ENCODE peak calls at places on chromosomes 13 and 19, in ten cellular contexts. W is PC-9; R is fibroblast of pulmonary artery; T is glutamatergic neuron; X is transverse colon; H is CD4-positive, alpha-beta T cell; N is BE2C; E is pancreas; F is upper lobe of right lung; O is upper lobe of left lung. K is an unnamed sample.

GRCh38 chr19:4922530-4923378 is 13.5 kb downstream of the UHRF1 start:
- DNase-seq in W (no peak), R (no peak), T (peak; percentile 77), X (no peak), H (no peak), N (no peak), E (no peak), F (no peak), O (no peak), K (no peak)

GRCh38 chr13:66446413-66446812 is 783.7 kb downstream of the PCDH9 start:
- DNase-seq in W (no peak), R (no peak), T (no peak), X (no peak), H (no peak), N (no peak), E (no peak), F (no peak), O (no peak), K (no peak)

GRCh38 chr19:34847393-34847792 is 74.4 kb upstream of the ZNF599 start:
- DNase-seq in W (no peak), R (no peak), T (no peak), X (no peak), H (no peak), N (no peak), E (no peak), F (no peak), O (no peak), K (no peak)

GRCh38 chr13:20344836-20345490 is 112.8 kb upstream of the GJB6 start:
- DNase-seq in W (no peak), R (no peak), T (no peak), X (no peak), H (no peak), N (no peak), E (no peak), F (no peak), O (no peak), K (no peak)

GRCh38 chr19:35714601-35715354 is 3.0 kb upstream of the KMT2B start:
- DNase-seq in W (no peak), R (no peak), T (no peak), X (no peak), H (no peak), N (no peak), E (no peak), F (no peak), O (peak; percentile 54), K (no peak)

GRCh38 chr13:43574601-43575000 is 212.2 kb downstream of the ENOX1 start:
- DNase-seq in W (no peak), R (no peak), T (no peak), X (no peak), H (no peak), N (no peak), E (no peak), F (no peak), O (no peak), K (no peak)

GRCh38 chr19:44943801-44944249 is 1.8 kb downstream of the APOC4 start:
- DNase-seq in W (no peak), R (no peak), T (no peak), X (peak; percentile 60), H (no peak), N (no peak), E (no peak), F (peak; percentile 91), O (peak; percentile 58), K (peak; percentile 88)

GRCh38 chr13:106182404-106182803 is 353.1 kb downstream of the EFNB2 start:
- DNase-seq in W (peak; percentile 58), R (peak; percentile 89), T (no peak), X (no peak), H (no peak), N (no peak), E (no peak), F (no peak), O (no peak), K (no peak)

GRCh38 chr19:3975637-3976087 is 4.8 kb upstream of the DAPK3 start:
- DNase-seq in W (no peak), R (no peak), T (no peak), X (no peak), H (no peak), N (no peak), E (no peak), F (no peak), O (no peak), K (no peak)

GRCh38 chr13:87331178-87331577 is 340.0 kb upstream of the SLITRK5 start:
- DNase-seq in W (peak; percentile 35), R (peak; percentile 1), T (no peak), X (no peak), H (no peak), N (no peak), E (no peak), F (no peak), O (no peak), K (peak; percentile 77)

GRCh38 chr13:27830010-27830409 is 37.7 kb downstream of the GSX1 start:
- DNase-seq in W (no peak), R (peak; percentile 30), T (peak; percentile 80), X (peak; percentile 71), H (peak; percentile 41), N (peak; percentile 77), E (peak; percentile 94), F (peak; percentile 81), O (peak; percentile 93), K (peak; percentile 69)

GRCh38 chr19:57056972-57057371 is 62.8 kb upstream of the USP29 start:
- DNase-seq in W (no peak), R (peak; percentile 20), T (peak; percentile 39), X (peak; percentile 50), H (no peak), N (no peak), E (no peak), F (no peak), O (no peak), K (no peak)

GRCh38 chr19:18450934-18451836 is 13.3 kb upstream of the ISYNA1 start:
- DNase-seq in W (peak; percentile 54), R (peak; percentile 76), T (peak; percentile 98), X (peak; percentile 90), H (peak; percentile 85), N (peak; percentile 92), E (peak; percentile 97), F (peak; percentile 91), O (peak; percentile 98), K (peak; percentile 84)

GRCh38 chr19:5880604-5881078 is 10.3 kb upstream of the FUT5 start:
- DNase-seq in W (no peak), R (peak; percentile 60), T (no peak), X (peak; percentile 74), H (no peak), N (no peak), E (no peak), F (peak; percentile 74), O (peak; percentile 67), K (peak; percentile 84)

GRCh38 chr13:66965146-66965545 is 265.0 kb downstream of the PCDH9 start:
- DNase-seq in W (no peak), R (peak; percentile 32), T (no peak), X (no peak), H (no peak), N (no peak), E (no peak), F (no peak), O (no peak), K (no peak)

GRCh38 chr13:48514776-48515175 is 18.1 kb downstream of the RCBTB2 start:
- DNase-seq in W (no peak), R (no peak), T (no peak), X (no peak), H (no peak), N (no peak), E (no peak), F (no peak), O (no peak), K (no peak)

GRCh38 chr19:1094655-1094977 is 559 bp downstream of the POLR2E start:
- DNase-seq in W (no peak), R (no peak), T (no peak), X (no peak), H (no peak), N (no peak), E (no peak), F (peak; percentile 69), O (no peak), K (peak; percentile 34)

GRCh38 chr13:112821340-112822055 is 131.7 kb downstream of the ATP11A start:
- DNase-seq in W (no peak), R (no peak), T (no peak), X (no peak), H (no peak), N (no peak), E (no peak), F (no peak), O (no peak), K (no peak)

GRCh38 chr13:23876265-23876664 is 12.9 kb downstream of the MIPEP start:
- DNase-seq in W (no peak), R (peak; percentile 38), T (no peak), X (peak; percentile 24), H (no peak), N (no peak), E (no peak), F (no peak), O (no peak), K (no peak)

GRCh38 chr13:102825921-102826706 is 19.7 kb upstream of the ERCC5 start:
- DNase-seq in W (peak; percentile 86), R (peak; percentile 96), T (no peak), X (no peak), H (no peak), N (no peak), E (no peak), F (no peak), O (no peak), K (no peak)

DNA sequence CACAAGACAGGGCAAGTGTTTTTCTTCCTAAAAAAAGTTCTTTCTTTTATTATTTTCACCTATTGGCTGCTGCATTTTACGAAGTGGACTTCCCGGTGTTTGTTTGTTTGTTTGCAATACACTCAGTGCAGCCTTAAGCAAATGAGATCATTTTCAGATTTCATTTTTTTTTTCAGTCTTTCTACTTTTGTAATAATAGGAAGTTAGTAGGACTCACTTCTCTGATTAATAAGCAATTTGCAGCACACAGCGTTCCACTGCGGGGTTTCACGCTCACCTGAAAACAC is 128.3 kb downstream of the STK24 start:
- DNase-seq in W (no peak), R (no peak), T (no peak), X (no peak), H (no peak), N (no peak), E (no peak), F (no peak), O (no peak), K (no peak)
- TF ChIP-seq CTCF in W (no peak), R (no peak), T (peak; percentile 1), X (no peak), H (no peak), N (no peak), E (no peak), F (no peak), O (no peak), K (no peak)

GRCh38 chr13:49792550-49793324 is at the start of gene KPNA3:
- DNase-seq in W (peak; percentile 87), R (peak; percentile 97), T (peak; percentile 95), X (peak; percentile 96), H (peak; percentile 92), N (peak; percentile 97), E (peak; percentile 95), F (peak; percentile 98), O (peak; percentile 99), K (peak; percentile 97)
- TF ChIP-seq CTCF in W (no peak), R (no peak), T (no peak), X (no peak), H (no peak), N (no peak), E (no peak), F (no peak), O (peak; percentile 16), K (no peak)

GRCh38 chr13:36848228-36848982 is 29.4 kb downstream of the RFXAP start:
- DNase-seq in W (no peak), R (peak; percentile 14), T (no peak), X (no peak), H (no peak), N (peak; percentile 37), E (no peak), F (no peak), O (no peak), K (no peak)
- TF ChIP-seq CTCF in W (peak; percentile 18), R (peak; percentile 20), T (peak; percentile 22), X (no peak), H (no peak), N (peak; percentile 55), E (no peak), F (peak; percentile 17), O (peak; percentile 16), K (peak; percentile 23)

GRCh38 chr13:113943821-113944565 is 29.9 kb downstream of the C13orf46 start:
- DNase-seq in W (no peak), R (no peak), T (no peak), X (no peak), H (no peak), N (no peak), E (peak; percentile 49), F (no peak), O (no peak), K (peak; percentile 38)
- TF ChIP-seq CTCF in W (no peak), R (no peak), T (no peak), X (no peak), H (no peak), N (no peak), E (no peak), F (no peak), O (no peak), K (no peak)

K was measured in right lobe of liver.